ENCODE peak calls at places on chromosomes 7 and 10, in eight cellular contexts. B is colonic mucosa; I is CD8-positive, alpha-beta T cell; Z is cardiac muscle cell; R is LNCaP clone FGC; E is GM13976; Q is GM13977; O is cardiac fibroblast. H is an unnamed sample.

GRCh38 chr7:46559194-46559576 is 638.1 kb upstream of the IGFBP3 start:
- DNase-seq in Z (no peak), E (no peak), Q (no peak), O (peak), I (no peak), B (no peak), R (no peak), H (no peak)

GRCh38 chr7:105857009-105857952 is 19.1 kb downstream of the ATXN7L1 start:
- DNase-seq in R (no peak), I (no peak), Q (no peak), Z (no peak), O (no peak), B (peak), E (no peak), H (no peak)

GRCh38 chr10:97673736-97674525 is 13.1 kb downstream of the AVPI1 start:
- DNase-seq in B (no peak), R (no peak), I (no peak), O (peak), E (no peak), Z (no peak), Q (no peak), H (no peak)

GRCh38 chr7:104106106-104106505 is 101.7 kb downstream of the ORC5 start:
- DNase-seq in B (no peak), O (peak), I (no peak), Q (no peak), R (no peak), Z (no peak), E (no peak), H (no peak)

GRCh38 chr10:82942572-82943091 is 1067.6 kb downstream of the NRG3 start:
- DNase-seq in B (no peak), Q (no peak), E (no peak), Z (no peak), R (no peak), I (no peak), O (peak), H (no peak)

GRCh38 chr7:66617295-66617694 is 11.4 kb upstream of the KCTD7 start:
- DNase-seq in Z (no peak), R (no peak), E (no peak), I (no peak), O (peak), B (no peak), Q (no peak), H (no peak)

GRCh38 chr10:132834311-132834761 is 48.4 kb upstream of the NKX6-2 start:
- DNase-seq in Z (no peak), Q (no peak), R (no peak), E (no peak), O (no peak), I (no peak), B (no peak), H (no peak)

GRCh38 chr7:131045526-131045925 is 282.1 kb upstream of the MKLN1 start:
- DNase-seq in E (no peak), Q (no peak), Z (no peak), R (no peak), O (no peak), B (no peak), I (no peak), H (no peak)

GRCh38 chr10:28332699-28333098 is 29.8 kb upstream of the MPP7 start:
- DNase-seq in E (no peak), B (no peak), Q (no peak), O (no peak), Z (no peak), I (no peak), R (no peak), H (no peak)

GRCh38 chr10:78896169-78896931 is 172.4 kb upstream of the ZMIZ1 start:
- DNase-seq in B (no peak), O (no peak), Q (no peak), R (no peak), I (no peak), Z (no peak), E (no peak), H (no peak)

GRCh38 chr10:91238191-91238590 is 17.7 kb downstream of the PCGF5 start:
- DNase-seq in O (no peak), Q (no peak), B (no peak), R (no peak), I (no peak), E (no peak), Z (no peak), H (no peak)

GRCh38 chr10:14208231-14208630 is 122.5 kb downstream of the FRMD4A start:
- DNase-seq in O (no peak), B (no peak), I (no peak), E (no peak), Z (no peak), R (no peak), Q (no peak), H (no peak)

GRCh38 chr10:35579116-35579515 is 26.0 kb upstream of the GJD4 start:
- DNase-seq in O (no peak), B (no peak), Z (peak), E (no peak), I (no peak), Q (no peak), R (no peak), H (no peak)

GRCh38 chr7:135414850-135415439 is 95.0 kb downstream of the CNOT4 start:
- DNase-seq in Q (no peak), R (peak), Z (peak), E (no peak), O (peak), B (peak), I (no peak), H (peak)

GRCh38 chr7:7237978-7238267 is 55.6 kb downstream of the C1GALT1 start:
- DNase-seq in R (no peak), B (no peak), Z (no peak), E (no peak), Q (no peak), I (no peak), O (no peak), H (no peak)

GRCh38 chr7:46134795-46135194 is 213.7 kb upstream of the IGFBP3 start:
- DNase-seq in E (no peak), B (no peak), Q (no peak), Z (no peak), O (no peak), I (no peak), R (no peak), H (no peak)

GRCh38 chr7:85972504-85973141 is 671.1 kb upstream of the GRM3 start:
- DNase-seq in R (no peak), Q (no peak), E (no peak), B (no peak), O (no peak), I (no peak), Z (no peak), H (no peak)

GRCh38 chr7:133550811-133551210 is 297.9 kb downstream of the EXOC4 start:
- DNase-seq in Q (no peak), O (no peak), R (no peak), I (no peak), B (no peak), Z (no peak), E (no peak), H (no peak)

GRCh38 chr10:117782276-117782675 is 239.7 kb downstream of the EMX2 start:
- DNase-seq in B (no peak), E (no peak), O (no peak), Z (no peak), R (no peak), I (no peak), Q (no peak), H (no peak)

GRCh38 chr10:17644485-17644964 is 574 bp downstream of the STAM start:
- DNase-seq in Z (no peak), R (no peak), I (no peak), E (peak), O (peak), B (no peak), Q (no peak), H (peak)

GRCh38 chr10:133257489-133258065 is 19.1 kb downstream of the ADAM8 start:
- DNase-seq in O (peak), E (no peak), B (peak), R (peak), I (no peak), Q (no peak), Z (peak), H (peak)

GRCh38 chr10:82190432-82191260 is 315.7 kb downstream of the NRG3 start:
- DNase-seq in B (no peak), E (no peak), I (no peak), O (peak), Q (no peak), R (no peak), Z (no peak), H (no peak)

GRCh38 chr7:24438232-24438631 is 135.0 kb upstream of the PALS2 start:
- DNase-seq in O (no peak), Q (no peak), B (no peak), E (no peak), I (no peak), R (no peak), Z (no peak), H (no peak)

GRCh38 chr10:29273478-29273877 is 15.4 kb upstream of the LYZL1 start:
- DNase-seq in B (no peak), I (no peak), Q (no peak), O (no peak), R (no peak), Z (no peak), E (no peak), H (no peak)

GRCh38 chr10:51773681-51774080 is 74.3 kb upstream of the CSTF2T start:
- DNase-seq in B (no peak), O (peak), R (no peak), I (no peak), E (no peak), Z (no peak), Q (no peak), H (no peak)

GRCh38 chr7:109950256-109950655 is 1140.7 kb upstream of the LRRN3 start:
- DNase-seq in E (no peak), Q (no peak), I (no peak), R (no peak), Z (no peak), B (no peak), O (no peak), H (no peak)

GRCh38 chr7:34662058-34662457 is 4.0 kb downstream of the NPSR1 start:
- DNase-seq in E (no peak), R (no peak), B (no peak), I (no peak), Q (no peak), Z (no peak), O (no peak), H (no peak)

GRCh38 chr7:139673230-139673629 is 104.6 kb downstream of the HIPK2 start:
- DNase-seq in B (no peak), Z (peak), Q (peak), R (no peak), O (no peak), I (no peak), E (peak), H (no peak)

GRCh38 chr10:72875250-72876055 is 18.1 kb upstream of the OIT3 start:
- DNase-seq in B (no peak), Q (peak), I (no peak), O (peak), R (peak), E (peak), Z (peak), H (peak)

GRCh38 chr10:50604823-50605222 is 18.9 kb downstream of the SGMS1 start:
- DNase-seq in Q (no peak), O (peak), R (no peak), I (no peak), B (no peak), Z (no peak), E (no peak), H (no peak)

GRCh38 chr10:79502561-79503309 is 9.6 kb upstream of the EIF5AL1 start:
- DNase-seq in B (no peak), R (no peak), I (no peak), O (peak), E (no peak), Z (peak), Q (no peak), H (peak)

GRCh38 chr7:137957887-137958286 is 44.0 kb downstream of the CREB3L2 start:
- DNase-seq in R (no peak), Q (no peak), E (no peak), O (peak), I (no peak), Z (no peak), B (no peak), H (no peak)

DNA sequence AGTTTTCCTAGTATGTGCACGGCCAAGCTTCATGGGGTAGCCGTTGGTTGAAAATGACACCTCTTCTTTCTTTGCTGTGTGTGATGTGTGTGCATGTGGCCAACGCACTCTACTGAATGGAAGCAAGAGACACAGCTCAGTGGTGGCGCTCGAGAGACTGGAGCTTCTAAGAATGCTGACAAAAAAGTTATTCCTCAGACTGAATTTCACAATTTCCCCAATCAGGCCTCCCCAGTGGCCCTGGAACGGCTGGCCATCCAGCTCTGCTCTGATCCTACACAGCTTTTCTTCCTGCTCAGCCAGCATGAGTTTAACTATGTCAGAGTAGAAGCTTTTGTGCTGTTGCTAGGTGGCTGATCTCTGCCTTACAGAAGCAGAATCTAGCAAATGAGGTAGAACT is 186.7 kb upstream of the PLXDC2 start:
- DNase-seq in Z (peak), Q (no peak), R (no peak), E (no peak), I (no peak), B (peak), O (peak), H (peak)
- TF ChIP-seq CTCF in Z (peak), Q (no peak), R (no peak), E (no peak), I (no peak), B (no peak), O (peak), H (no peak)

GRCh38 chr7:143321734-143322133 is 5.8 kb downstream of the CLCN1 start:
- DNase-seq in Q (no peak), O (peak), I (no peak), Z (no peak), R (no peak), E (no peak), B (peak), H (peak)
- TF ChIP-seq CTCF in Q (no peak), O (peak), I (no peak), Z (peak), R (peak), E (no peak), B (peak), H (peak)

DNA sequence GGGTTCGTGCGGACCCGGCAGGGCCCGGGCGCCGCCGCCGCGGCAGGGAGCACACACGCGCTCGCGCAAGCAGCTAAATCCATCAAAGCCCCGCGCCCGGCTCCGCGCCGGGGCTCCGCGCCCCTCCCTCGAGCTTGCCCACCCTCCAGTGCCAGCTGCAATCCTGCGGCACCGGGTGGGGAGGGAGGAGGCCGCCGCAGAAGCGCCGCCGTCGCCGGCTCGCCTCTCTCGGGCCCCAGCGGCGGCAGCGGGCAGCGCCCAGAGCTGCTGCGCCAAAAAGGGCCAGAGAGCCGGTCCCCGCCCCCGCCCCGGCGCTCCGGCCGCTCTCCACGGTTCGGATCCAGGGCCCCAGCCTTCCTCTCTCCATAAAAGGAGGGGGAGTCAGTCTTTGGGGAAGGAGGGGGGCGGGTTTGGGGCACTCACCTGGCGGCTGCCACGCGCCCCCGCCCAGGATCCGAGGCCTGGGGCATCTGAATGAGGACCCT is 370 bp upstream of the PDGFA start:
- DNase-seq in E (peak), R (no peak), O (peak), I (no peak), B (no peak), Z (peak), Q (peak), H (peak)
- TF ChIP-seq CTCF in E (no peak), R (peak), O (no peak), I (no peak), B (no peak), Z (no peak), Q (peak), H (no peak)

GRCh38 chr10:87816842-87817178 is 1.2 kb downstream of the ATAD1 start:
- DNase-seq in E (no peak), Z (no peak), R (no peak), I (no peak), Q (no peak), B (no peak), O (peak), H (no peak)

GRCh38 chr10:87819274-87819585 is 1.2 kb upstream of the ATAD1 start:
- DNase-seq in O (no peak), I (no peak), E (no peak), R (no peak), B (no peak), Z (no peak), Q (no peak), H (no peak)

GRCh38 chr10:87818505-87819273 is 663 bp upstream of the ATAD1 start:
- DNase-seq in O (peak), R (no peak), E (peak), Z (peak), B (peak), I (peak), Q (peak), H (peak)

GRCh38 chr10:87817291-87817872 is 644 bp downstream of the ATAD1 start:
- DNase-seq in O (no peak), Q (no peak), R (peak), Z (no peak), B (no peak), E (no peak), I (no peak), H (no peak)

DNA sequence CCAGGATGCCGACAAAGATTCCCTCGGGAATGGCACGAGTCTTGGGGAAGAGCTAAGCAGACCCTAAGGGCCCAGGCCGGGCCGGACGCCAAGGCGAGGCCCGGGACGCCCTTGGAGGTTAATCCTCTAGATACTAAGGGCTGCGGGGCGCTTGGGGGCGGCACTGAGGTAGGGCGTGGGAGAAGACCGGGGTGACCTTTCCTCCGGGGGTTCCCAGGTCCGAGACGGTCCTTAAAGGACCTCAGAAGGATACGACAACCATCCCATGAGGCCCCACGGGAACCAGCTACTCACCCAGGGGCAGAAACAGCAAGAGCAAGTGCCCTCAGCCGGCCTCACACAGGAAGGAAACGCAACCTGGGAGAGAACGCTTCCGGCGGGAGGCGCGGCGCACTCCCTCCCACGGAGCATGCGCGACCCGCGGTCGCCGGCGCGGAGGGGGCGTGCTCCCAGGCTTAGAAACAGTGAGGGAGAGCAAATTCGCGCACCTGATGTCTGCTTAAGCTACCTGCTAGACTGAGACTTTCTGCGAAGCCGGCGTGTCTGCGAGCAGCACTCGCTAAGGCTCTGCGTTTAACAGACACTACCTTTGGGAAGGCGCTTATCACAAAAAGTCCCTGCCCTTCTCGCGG is at the start of gene ATAD1:
- DNase-seq in E (peak), R (peak), Q (peak), I (peak), B (peak), Z (peak), O (peak), H (peak)
- TF ChIP-seq CTCF in E (no peak), R (no peak), Q (peak), I (peak), B (peak), Z (peak), O (peak), H (no peak)

DNA sequence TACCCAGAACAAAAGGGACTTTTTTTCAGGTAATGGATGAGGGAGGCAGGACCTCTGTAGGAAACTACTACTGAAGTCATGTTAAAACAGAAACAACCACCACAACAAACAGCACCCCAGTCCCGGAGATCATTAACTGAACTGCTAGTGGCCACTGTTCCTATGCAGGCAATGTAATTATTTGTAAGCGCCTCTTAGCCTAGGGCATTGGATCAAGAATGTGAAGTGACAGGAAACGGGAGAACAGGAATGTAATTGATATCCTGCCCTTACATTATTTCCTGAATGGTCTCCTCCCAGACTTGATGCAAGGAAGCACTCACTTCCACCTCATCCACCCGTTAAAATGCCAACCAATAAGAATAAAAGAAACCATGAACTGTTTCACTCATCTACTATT is 16.7 kb upstream of the GAD2 start:
- DNase-seq in Q (no peak), E (no peak), R (no peak), I (no peak), O (no peak), B (no peak), Z (no peak), H (no peak)
- TF ChIP-seq CTCF in Q (no peak), E (no peak), R (no peak), I (no peak), O (no peak), B (no peak), Z (no peak), H (no peak)

H was measured in Calu3.